ENCODE peak calls at places on chromosomes 5 and 9, in eight cellular contexts. One of them, this sample, is unnamed.

GRCh38 chr5:88470746-88471145 is 202.1 kb upstream of the TMEM161B start:
- DNase-seq in H54: no peak
- DNase-seq in stimulated activated CD8-positive, alpha-beta memory T cell treated with anti-CD3 and anti-CD28 coated beads, Interleukin-7, amount 100 ng/mL, for 48 hours: no peak
- DNase-seq in NCI-H1092 treated with DMSO at 0.1 percent for 48 hours: no peak
- DNase-seq in effector memory CD4-positive, alpha-beta T cell: no peak
- DNase-seq in NCI-H510A treated with DMSO at 0.1 percent for 48 hours: no peak
- DNase-seq in sigmoid colon: no peak
- DNase-seq in type B pancreatic cell: no peak
- DNase-seq in this sample: no peak

GRCh38 chr9:33159760-33160127 is 7.4 kb downstream of the B4GALT1 start:
- DNase-seq in type B pancreatic cell: no peak
- DNase-seq in stimulated activated CD8-positive, alpha-beta memory T cell treated with anti-CD3 and anti-CD28 coated beads, Interleukin-7, amount 100 ng/mL, for 48 hours: peak
- DNase-seq in sigmoid colon: no peak
- DNase-seq in H54: no peak
- DNase-seq in effector memory CD4-positive, alpha-beta T cell: no peak
- DNase-seq in NCI-H1092 treated with DMSO at 0.1 percent for 48 hours: no peak
- DNase-seq in NCI-H510A treated with DMSO at 0.1 percent for 48 hours: no peak
- DNase-seq in this sample: peak

GRCh38 chr5:169099801-169100734 is 200.9 kb downstream of the SLIT3 start:
- DNase-seq in stimulated activated CD8-positive, alpha-beta memory T cell treated with anti-CD3 and anti-CD28 coated beads, Interleukin-7, amount 100 ng/mL, for 48 hours: no peak
- DNase-seq in effector memory CD4-positive, alpha-beta T cell: no peak
- DNase-seq in type B pancreatic cell: no peak
- DNase-seq in NCI-H1092 treated with DMSO at 0.1 percent for 48 hours: no peak
- DNase-seq in sigmoid colon: no peak
- DNase-seq in NCI-H510A treated with DMSO at 0.1 percent for 48 hours: no peak
- DNase-seq in H54: no peak
- DNase-seq in this sample: no peak

GRCh38 chr5:23405316-23406068 is 101.9 kb upstream of the PRDM9 start:
- DNase-seq in effector memory CD4-positive, alpha-beta T cell: no peak
- DNase-seq in NCI-H1092 treated with DMSO at 0.1 percent for 48 hours: no peak
- DNase-seq in type B pancreatic cell: no peak
- DNase-seq in stimulated activated CD8-positive, alpha-beta memory T cell treated with anti-CD3 and anti-CD28 coated beads, Interleukin-7, amount 100 ng/mL, for 48 hours: no peak
- DNase-seq in sigmoid colon: no peak
- DNase-seq in H54: no peak
- DNase-seq in NCI-H510A treated with DMSO at 0.1 percent for 48 hours: no peak
- DNase-seq in this sample: peak

GRCh38 chr5:56456002-56456401 is 222.9 kb upstream of the ANKRD55 start:
- DNase-seq in H54: no peak
- DNase-seq in effector memory CD4-positive, alpha-beta T cell: no peak
- DNase-seq in NCI-H510A treated with DMSO at 0.1 percent for 48 hours: no peak
- DNase-seq in type B pancreatic cell: no peak
- DNase-seq in stimulated activated CD8-positive, alpha-beta memory T cell treated with anti-CD3 and anti-CD28 coated beads, Interleukin-7, amount 100 ng/mL, for 48 hours: no peak
- DNase-seq in sigmoid colon: no peak
- DNase-seq in NCI-H1092 treated with DMSO at 0.1 percent for 48 hours: no peak
- DNase-seq in this sample: no peak

GRCh38 chr9:19634881-19635280 is 154.0 kb downstream of the SLC24A2 start:
- DNase-seq in NCI-H510A treated with DMSO at 0.1 percent for 48 hours: no peak
- DNase-seq in effector memory CD4-positive, alpha-beta T cell: no peak
- DNase-seq in type B pancreatic cell: no peak
- DNase-seq in stimulated activated CD8-positive, alpha-beta memory T cell treated with anti-CD3 and anti-CD28 coated beads, Interleukin-7, amount 100 ng/mL, for 48 hours: no peak
- DNase-seq in H54: no peak
- DNase-seq in sigmoid colon: no peak
- DNase-seq in NCI-H1092 treated with DMSO at 0.1 percent for 48 hours: no peak
- DNase-seq in this sample: no peak

GRCh38 chr5:78405820-78406750 is 45.7 kb downstream of the SCAMP1 start:
- DNase-seq in H54: peak
- DNase-seq in type B pancreatic cell: no peak
- DNase-seq in NCI-H1092 treated with DMSO at 0.1 percent for 48 hours: no peak
- DNase-seq in stimulated activated CD8-positive, alpha-beta memory T cell treated with anti-CD3 and anti-CD28 coated beads, Interleukin-7, amount 100 ng/mL, for 48 hours: no peak
- DNase-seq in NCI-H510A treated with DMSO at 0.1 percent for 48 hours: no peak
- DNase-seq in effector memory CD4-positive, alpha-beta T cell: no peak
- DNase-seq in sigmoid colon: no peak
- DNase-seq in this sample: no peak

GRCh38 chr9:126932871-126933321 is 18.3 kb downstream of the RALGPS1 start:
- DNase-seq in type B pancreatic cell: no peak
- DNase-seq in H54: no peak
- DNase-seq in effector memory CD4-positive, alpha-beta T cell: no peak
- DNase-seq in NCI-H1092 treated with DMSO at 0.1 percent for 48 hours: no peak
- DNase-seq in stimulated activated CD8-positive, alpha-beta memory T cell treated with anti-CD3 and anti-CD28 coated beads, Interleukin-7, amount 100 ng/mL, for 48 hours: no peak
- DNase-seq in sigmoid colon: no peak
- DNase-seq in NCI-H510A treated with DMSO at 0.1 percent for 48 hours: no peak
- DNase-seq in this sample: no peak

GRCh38 chr5:59272744-59273427 is 620.6 kb downstream of the PDE4D start:
- DNase-seq in effector memory CD4-positive, alpha-beta T cell: no peak
- DNase-seq in stimulated activated CD8-positive, alpha-beta memory T cell treated with anti-CD3 and anti-CD28 coated beads, Interleukin-7, amount 100 ng/mL, for 48 hours: no peak
- DNase-seq in type B pancreatic cell: no peak
- DNase-seq in NCI-H510A treated with DMSO at 0.1 percent for 48 hours: no peak
- DNase-seq in NCI-H1092 treated with DMSO at 0.1 percent for 48 hours: no peak
- DNase-seq in sigmoid colon: no peak
- DNase-seq in H54: no peak
- DNase-seq in this sample: no peak

GRCh38 chr9:127004946-127005769 is 90.6 kb downstream of the RALGPS1 start:
- DNase-seq in type B pancreatic cell: no peak
- DNase-seq in stimulated activated CD8-positive, alpha-beta memory T cell treated with anti-CD3 and anti-CD28 coated beads, Interleukin-7, amount 100 ng/mL, for 48 hours: peak
- DNase-seq in NCI-H510A treated with DMSO at 0.1 percent for 48 hours: no peak
- DNase-seq in effector memory CD4-positive, alpha-beta T cell: peak
- DNase-seq in H54: no peak
- DNase-seq in sigmoid colon: no peak
- DNase-seq in NCI-H1092 treated with DMSO at 0.1 percent for 48 hours: no peak
- DNase-seq in this sample: peak

GRCh38 chr9:124149992-124150391 is 107.8 kb upstream of the NEK6 start:
- DNase-seq in H54: no peak
- DNase-seq in NCI-H510A treated with DMSO at 0.1 percent for 48 hours: no peak
- DNase-seq in sigmoid colon: no peak
- DNase-seq in type B pancreatic cell: no peak
- DNase-seq in stimulated activated CD8-positive, alpha-beta memory T cell treated with anti-CD3 and anti-CD28 coated beads, Interleukin-7, amount 100 ng/mL, for 48 hours: no peak
- DNase-seq in effector memory CD4-positive, alpha-beta T cell: no peak
- DNase-seq in NCI-H1092 treated with DMSO at 0.1 percent for 48 hours: no peak
- DNase-seq in this sample: peak

GRCh38 chr5:172707285-172708182 is 63.5 kb downstream of the DUSP1 start:
- DNase-seq in NCI-H1092 treated with DMSO at 0.1 percent for 48 hours: peak
- DNase-seq in effector memory CD4-positive, alpha-beta T cell: no peak
- DNase-seq in NCI-H510A treated with DMSO at 0.1 percent for 48 hours: peak
- DNase-seq in type B pancreatic cell: no peak
- DNase-seq in sigmoid colon: no peak
- DNase-seq in stimulated activated CD8-positive, alpha-beta memory T cell treated with anti-CD3 and anti-CD28 coated beads, Interleukin-7, amount 100 ng/mL, for 48 hours: no peak
- DNase-seq in H54: peak
- DNase-seq in this sample: peak

GRCh38 chr5:1431896-1432295 is 13.3 kb downstream of the SLC6A3 start:
- DNase-seq in type B pancreatic cell: no peak
- DNase-seq in sigmoid colon: no peak
- DNase-seq in stimulated activated CD8-positive, alpha-beta memory T cell treated with anti-CD3 and anti-CD28 coated beads, Interleukin-7, amount 100 ng/mL, for 48 hours: no peak
- DNase-seq in NCI-H1092 treated with DMSO at 0.1 percent for 48 hours: no peak
- DNase-seq in H54: no peak
- DNase-seq in effector memory CD4-positive, alpha-beta T cell: no peak
- DNase-seq in NCI-H510A treated with DMSO at 0.1 percent for 48 hours: no peak
- DNase-seq in this sample: no peak

GRCh38 chr5:35799751-35800150 is 56.9 kb upstream of the IL7R start:
- DNase-seq in stimulated activated CD8-positive, alpha-beta memory T cell treated with anti-CD3 and anti-CD28 coated beads, Interleukin-7, amount 100 ng/mL, for 48 hours: no peak
- DNase-seq in NCI-H510A treated with DMSO at 0.1 percent for 48 hours: no peak
- DNase-seq in H54: no peak
- DNase-seq in NCI-H1092 treated with DMSO at 0.1 percent for 48 hours: no peak
- DNase-seq in sigmoid colon: no peak
- DNase-seq in effector memory CD4-positive, alpha-beta T cell: no peak
- DNase-seq in type B pancreatic cell: no peak
- DNase-seq in this sample: no peak

GRCh38 chr9:121073038-121073437 is 1.7 kb upstream of the CNTRL start:
- DNase-seq in H54: no peak
- DNase-seq in sigmoid colon: peak
- DNase-seq in NCI-H510A treated with DMSO at 0.1 percent for 48 hours: no peak
- DNase-seq in NCI-H1092 treated with DMSO at 0.1 percent for 48 hours: no peak
- DNase-seq in type B pancreatic cell: no peak
- DNase-seq in stimulated activated CD8-positive, alpha-beta memory T cell treated with anti-CD3 and anti-CD28 coated beads, Interleukin-7, amount 100 ng/mL, for 48 hours: no peak
- DNase-seq in effector memory CD4-positive, alpha-beta T cell: no peak
- DNase-seq in this sample: peak

GRCh38 chr5:137923856-137924255 is 34.6 kb downstream of the PKD2L2 start:
- DNase-seq in NCI-H510A treated with DMSO at 0.1 percent for 48 hours: no peak
- DNase-seq in H54: no peak
- DNase-seq in sigmoid colon: no peak
- DNase-seq in NCI-H1092 treated with DMSO at 0.1 percent for 48 hours: no peak
- DNase-seq in effector memory CD4-positive, alpha-beta T cell: no peak
- DNase-seq in stimulated activated CD8-positive, alpha-beta memory T cell treated with anti-CD3 and anti-CD28 coated beads, Interleukin-7, amount 100 ng/mL, for 48 hours: no peak
- DNase-seq in type B pancreatic cell: no peak
- DNase-seq in this sample: no peak

GRCh38 chr9:92265159-92265558 is 28.3 kb downstream of the IARS1 start:
- DNase-seq in H54: no peak
- DNase-seq in stimulated activated CD8-positive, alpha-beta memory T cell treated with anti-CD3 and anti-CD28 coated beads, Interleukin-7, amount 100 ng/mL, for 48 hours: no peak
- DNase-seq in NCI-H1092 treated with DMSO at 0.1 percent for 48 hours: no peak
- DNase-seq in NCI-H510A treated with DMSO at 0.1 percent for 48 hours: no peak
- DNase-seq in type B pancreatic cell: no peak
- DNase-seq in effector memory CD4-positive, alpha-beta T cell: no peak
- DNase-seq in sigmoid colon: no peak
- DNase-seq in this sample: peak

GRCh38 chr9:98034593-98035546 is 21.7 kb upstream of the NANS start:
- DNase-seq in type B pancreatic cell: peak
- DNase-seq in NCI-H510A treated with DMSO at 0.1 percent for 48 hours: peak
- DNase-seq in H54: peak
- DNase-seq in sigmoid colon: peak
- DNase-seq in stimulated activated CD8-positive, alpha-beta memory T cell treated with anti-CD3 and anti-CD28 coated beads, Interleukin-7, amount 100 ng/mL, for 48 hours: peak
- DNase-seq in NCI-H1092 treated with DMSO at 0.1 percent for 48 hours: peak
- DNase-seq in effector memory CD4-positive, alpha-beta T cell: peak
- DNase-seq in this sample: peak

GRCh38 chr5:80491296-80491695 is 3.4 kb downstream of the FAM151B start:
- DNase-seq in effector memory CD4-positive, alpha-beta T cell: no peak
- DNase-seq in type B pancreatic cell: no peak
- DNase-seq in NCI-H510A treated with DMSO at 0.1 percent for 48 hours: no peak
- DNase-seq in stimulated activated CD8-positive, alpha-beta memory T cell treated with anti-CD3 and anti-CD28 coated beads, Interleukin-7, amount 100 ng/mL, for 48 hours: no peak
- DNase-seq in H54: no peak
- DNase-seq in NCI-H1092 treated with DMSO at 0.1 percent for 48 hours: no peak
- DNase-seq in sigmoid colon: no peak
- DNase-seq in this sample: no peak

GRCh38 chr5:57538341-57538955 is 55.8 kb upstream of the ACTBL2 start:
- DNase-seq in NCI-H1092 treated with DMSO at 0.1 percent for 48 hours: no peak
- DNase-seq in NCI-H510A treated with DMSO at 0.1 percent for 48 hours: no peak
- DNase-seq in sigmoid colon: no peak
- DNase-seq in effector memory CD4-positive, alpha-beta T cell: no peak
- DNase-seq in type B pancreatic cell: no peak
- DNase-seq in stimulated activated CD8-positive, alpha-beta memory T cell treated with anti-CD3 and anti-CD28 coated beads, Interleukin-7, amount 100 ng/mL, for 48 hours: no peak
- DNase-seq in H54: peak
- DNase-seq in this sample: no peak

GRCh38 chr9:75885652-75886051 is 4.8 kb upstream of the PCSK5 start:
- DNase-seq in stimulated activated CD8-positive, alpha-beta memory T cell treated with anti-CD3 and anti-CD28 coated beads, Interleukin-7, amount 100 ng/mL, for 48 hours: no peak
- DNase-seq in effector memory CD4-positive, alpha-beta T cell: no peak
- DNase-seq in type B pancreatic cell: no peak
- DNase-seq in H54: no peak
- DNase-seq in NCI-H1092 treated with DMSO at 0.1 percent for 48 hours: no peak
- DNase-seq in sigmoid colon: no peak
- DNase-seq in NCI-H510A treated with DMSO at 0.1 percent for 48 hours: peak
- DNase-seq in this sample: no peak

GRCh38 chr5:14425581-14425980 is 156.0 kb upstream of the OTULINL start:
- DNase-seq in sigmoid colon: no peak
- DNase-seq in stimulated activated CD8-positive, alpha-beta memory T cell treated with anti-CD3 and anti-CD28 coated beads, Interleukin-7, amount 100 ng/mL, for 48 hours: no peak
- DNase-seq in NCI-H1092 treated with DMSO at 0.1 percent for 48 hours: no peak
- DNase-seq in effector memory CD4-positive, alpha-beta T cell: no peak
- DNase-seq in type B pancreatic cell: no peak
- DNase-seq in NCI-H510A treated with DMSO at 0.1 percent for 48 hours: no peak
- DNase-seq in H54: no peak
- DNase-seq in this sample: no peak